ENCODE peak calls at places on chromosomes 11 and 22, in five cellular contexts. A is uterus, N is left ventricle myocardium inferior, Z is kidney epithelial cell, B is fibroblast of pulmonary artery. V is an unnamed sample.

GRCh38 chr11:117588166-117588810 is 208.7 kb downstream of the DSCAML1 start:
- DNase-seq in B (no peak), Z (no peak), A (no peak), N (no peak), V (no peak)

GRCh38 chr11:63873381-63873780 is 34.5 kb downstream of the MARK2 start:
- DNase-seq in B (no peak), N (no peak), A (no peak), Z (no peak), V (no peak)

GRCh38 chr11:16223558-16223957 is 132.8 kb downstream of the SOX6 start:
- DNase-seq in Z (no peak), A (no peak), N (no peak), B (no peak), V (no peak)

GRCh38 chr11:134701564-134702165 is 289.6 kb upstream of the B3GAT1 start:
- DNase-seq in N (no peak), A (no peak), Z (no peak), B (no peak), V (no peak)

GRCh38 chr11:30586251-30587144 is at the start of gene MPPED2:
- DNase-seq in Z (no peak), N (peak), B (no peak), A (peak), V (no peak)

GRCh38 chr22:47783433-47784366 is 1021.2 kb downstream of the TBC1D22A start:
- DNase-seq in A (no peak), Z (no peak), B (no peak), N (no peak), V (no peak)

GRCh38 chr11:116454020-116454645 is 318.7 kb downstream of the BUD13 start:
- DNase-seq in B (peak), Z (peak), A (peak), N (no peak), V (no peak)

GRCh38 chr22:39653787-39654077 is 83.2 kb downstream of the CACNA1I start:
- DNase-seq in A (no peak), N (no peak), B (no peak), Z (no peak), V (no peak)

GRCh38 chr22:48579035-48579914 is 1248.4 kb downstream of the BRD1 start:
- DNase-seq in A (no peak), N (no peak), Z (no peak), B (no peak), V (peak)

GRCh38 chr22:25942989-25943411 is 201.0 kb downstream of the MYO18B start:
- DNase-seq in Z (no peak), A (no peak), N (peak), B (no peak), V (no peak)

GRCh38 chr11:121563900-121564822 is 111.4 kb upstream of the SORL1-AS1 start:
- DNase-seq in A (no peak), Z (no peak), N (no peak), B (no peak), V (no peak)

GRCh38 chr22:49838771-49839717 is 11.4 kb upstream of the BRD1 start:
- DNase-seq in N (no peak), B (no peak), Z (no peak), A (no peak), V (no peak)

GRCh38 chr22:41256254-41256897 is 15.6 kb upstream of the CHADL start:
- DNase-seq in Z (peak), N (no peak), B (peak), A (peak), V (peak)

GRCh38 chr11:105489431-105489830 is 120.4 kb upstream of the GRIA4 start:
- DNase-seq in N (no peak), B (peak), A (no peak), Z (no peak), V (peak)

GRCh38 chr11:2186669-2187266 is 15.2 kb upstream of the TH start:
- DNase-seq in Z (no peak), B (peak), A (no peak), N (no peak), V (no peak)

GRCh38 chr11:61617515-61617914 is 36.6 kb upstream of the SYT7 start:
- DNase-seq in Z (no peak), N (no peak), B (no peak), A (no peak), V (no peak)

GRCh38 chr22:18997306-18997924 is 61.3 kb upstream of the PRODH start:
- DNase-seq in N (no peak), Z (no peak), A (no peak), B (no peak), V (no peak)

GRCh38 chr11:35173011-35173511 is 34.1 kb downstream of the CD44 start:
- DNase-seq in A (no peak), B (peak), Z (no peak), N (no peak), V (no peak)

GRCh38 chr11:8833568-8834275 is 77.3 kb upstream of the AKIP1 start:
- DNase-seq in N (no peak), B (no peak), Z (peak), A (no peak), V (peak)

GRCh38 chr22:30459206-30460052 is 12.4 kb downstream of the SEC14L3 start:
- DNase-seq in Z (no peak), N (no peak), B (peak), A (no peak), V (no peak)

GRCh38 chr22:47693606-47694005 is 931.2 kb downstream of the TBC1D22A start:
- DNase-seq in A (no peak), Z (no peak), N (no peak), B (no peak), V (no peak)

GRCh38 chr22:20015971-20016733 is 471 bp downstream of the ARVCF start:
- DNase-seq in A (peak), Z (no peak), B (no peak), N (no peak), V (no peak)

GRCh38 chr11:57637626-57638004 is 12.1 kb downstream of the YPEL4 start:
- DNase-seq in N (no peak), Z (no peak), A (no peak), B (no peak), V (no peak)

GRCh38 chr11:28649922-28650321 is 541.7 kb downstream of the METTL15 start:
- DNase-seq in A (no peak), N (no peak), B (peak), Z (no peak), V (no peak)

GRCh38 chr11:28757725-28758515 is 649.7 kb downstream of the METTL15 start:
- DNase-seq in A (no peak), B (peak), N (no peak), Z (no peak), V (peak)

GRCh38 chr11:65575568-65576231 is at the start of gene EHBP1L1:
- DNase-seq in A (peak), Z (no peak), N (peak), B (peak), V (no peak)

GRCh38 chr22:28892175-28892731 is 8.9 kb downstream of the ZNRF3 start:
- DNase-seq in N (no peak), B (no peak), A (no peak), Z (no peak), V (no peak)

GRCh38 chr22:26712158-26712557 is 54.8 kb downstream of the MIAT start:
- DNase-seq in B (no peak), Z (no peak), A (no peak), N (no peak), V (no peak)

GRCh38 chr11:40683010-40683409 is 776.4 kb downstream of the LRRC4C start:
- DNase-seq in N (no peak), A (no peak), B (no peak), Z (no peak), V (no peak)

GRCh38 chr11:118068206-118068944 is 8.5 kb upstream of the TMPRSS4 start:
- DNase-seq in N (no peak), A (no peak), Z (no peak), B (no peak), V (no peak)

GRCh38 chr11:67606150-67606476 is 623 bp upstream of the NDUFV1 start:
- DNase-seq in N (no peak), B (peak), A (no peak), Z (no peak), V (no peak)

GRCh38 chr22:25551396-25551795 is 13.1 kb upstream of the GRK3 start:
- DNase-seq in B (no peak), Z (no peak), A (no peak), N (no peak), V (peak)

GRCh38 chr11:92979176-92979575 is 9.7 kb downstream of the MTNR1B start:
- DNase-seq in Z (no peak), B (peak), A (no peak), N (no peak), V (peak)

GRCh38 chr22:48644108-48644507 is 1183.6 kb downstream of the BRD1 start:
- DNase-seq in N (no peak), A (no peak), Z (no peak), B (no peak), V (no peak)

GRCh38 chr22:39356464-39356863 is 6.7 kb downstream of the SYNGR1 start:
- DNase-seq in A (no peak), Z (no peak), N (no peak), B (no peak), V (no peak)

GRCh38 chr11:33773399-33774355 is 643 bp downstream of the FBXO3 start:
- DNase-seq in A (no peak), N (no peak), B (no peak), Z (no peak), V (no peak)
- TF ChIP-seq CTCF in A (no peak), N (no peak), B (no peak), Z (no peak), V (no peak)

DNA sequence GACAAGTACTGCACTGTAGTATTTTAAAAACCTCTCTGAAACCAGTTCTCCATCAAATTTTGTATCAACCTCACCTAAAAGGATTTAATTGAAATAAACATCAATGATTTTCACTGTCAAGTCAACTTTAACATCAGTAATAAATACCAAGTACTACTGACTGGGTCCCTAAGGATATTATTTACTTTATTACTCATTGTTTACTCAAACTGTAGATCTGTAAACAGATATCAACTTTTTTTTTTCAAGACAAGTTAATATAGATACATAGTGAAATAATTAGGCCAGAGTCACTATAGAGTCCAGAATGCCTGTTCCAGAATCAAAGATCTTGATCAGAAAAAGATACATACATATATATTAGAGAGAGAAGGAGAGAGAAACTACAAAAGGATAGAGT is 1.6 kb downstream of the RNF141 start:
- DNase-seq in Z (no peak), N (no peak), A (no peak), B (no peak), V (no peak)
- H3K4me3 ChIP-seq in Z (no peak), N (no peak), A (no peak), B (no peak), V (no peak)

GRCh38 chr11:43924112-43924855 is 18.2 kb upstream of the C11orf96 start:
- DNase-seq in N (no peak), B (no peak), Z (no peak), A (peak), V (no peak)
- TF ChIP-seq CTCF in N (no peak), B (no peak), Z (no peak), A (no peak), V (peak)

GRCh38 chr22:45977551-45978274 is 751 bp upstream of the WNT7B start:
- DNase-seq in Z (no peak), A (no peak), B (no peak), N (no peak), V (no peak)
- H3K4me3 ChIP-seq in Z (no peak), A (no peak), B (no peak), N (peak), V (no peak)

GRCh38 chr11:103889679-103890078 is 146.8 kb upstream of the DDI1 start:
- DNase-seq in B (no peak), A (no peak), Z (no peak), N (no peak), V (no peak)
- TF ChIP-seq CTCF in B (no peak), A (no peak), Z (no peak), N (no peak), V (no peak)

GRCh38 chr11:68854273-68854958 is 12.7 kb upstream of the CPT1A start:
- DNase-seq in A (no peak), B (no peak), N (no peak), Z (no peak), V (no peak)
- H3K4me3 ChIP-seq in A (peak), B (peak), N (peak), Z (peak), V (peak)

GRCh38 chr11:94599510-94599909 is 32.3 kb downstream of the PIWIL4 start:
- DNase-seq in N (no peak), B (no peak), A (no peak), Z (no peak), V (no peak)

GRCh38 chr11:94602430-94603372 is 35.5 kb downstream of the PIWIL4 start:
- DNase-seq in Z (peak), N (peak), A (peak), B (peak), V (no peak)

GRCh38 chr11:94593030-94593429 is 25.9 kb downstream of the PIWIL4 start:
- DNase-seq in Z (no peak), B (peak), A (no peak), N (no peak), V (no peak)

GRCh38 chr11:94595061-94595460 is 27.9 kb downstream of the PIWIL4 start:
- DNase-seq in Z (no peak), B (no peak), N (no peak), A (no peak), V (no peak)

GRCh38 chr11:94597896-94598295 is 30.7 kb downstream of the PIWIL4 start:
- DNase-seq in A (no peak), N (no peak), Z (no peak), B (peak), V (no peak)
- TF ChIP-seq CTCF in A (peak), N (no peak), Z (peak), B (peak), V (peak)